ENCODE peak calls at places on chromosomes 7 and 10, in six cellular contexts. X, M, Z, Q, H and W are unnamed samples.

GRCh38 chr10:94423627-94424026 is 21.3 kb downstream of the TBC1D12 start:
- DNase-seq in Z (no peak), M (no peak), X (no peak), Q (no peak), H (no peak), W (no peak)

GRCh38 chr10:64396105-64396504 is 874.9 kb downstream of the REEP3 start:
- DNase-seq in X (no peak), Z (no peak), Q (no peak), M (no peak), H (no peak), W (no peak)

GRCh38 chr10:72292223-72292691 is 18.5 kb downstream of the DDIT4 start:
- DNase-seq in H (no peak), X (peak), M (no peak), Q (peak), Z (no peak), W (peak)

GRCh38 chr10:112919721-112920120 is 30.3 kb upstream of the TCF7L2 start:
- DNase-seq in M (no peak), X (no peak), H (no peak), Q (no peak), Z (no peak), W (no peak)

GRCh38 chr10:79273603-79274002 is 73.7 kb upstream of the PPIF start:
- DNase-seq in Q (no peak), H (no peak), Z (no peak), M (no peak), X (no peak), W (no peak)

GRCh38 chr7:7719235-7719634 is 828 bp upstream of the RPA3 start:
- DNase-seq in H (no peak), Z (peak), X (peak), M (peak), Q (peak), W (peak)

GRCh38 chr10:80443531-80443974 is 10.6 kb upstream of the TSPAN14 start:
- DNase-seq in Z (peak), H (no peak), X (no peak), M (peak), Q (no peak), W (no peak)

GRCh38 chr10:113199459-113199858 is 249.4 kb downstream of the TCF7L2 start:
- DNase-seq in Z (no peak), M (no peak), X (no peak), H (no peak), Q (no peak), W (no peak)

GRCh38 chr7:29988391-29989256 is 977 bp downstream of the SCRN1 start:
- DNase-seq in M (peak), H (no peak), Z (peak), Q (peak), X (peak), W (no peak)

GRCh38 chr10:49109669-49110335 is 5.5 kb downstream of the VSTM4 start:
- DNase-seq in Z (no peak), H (no peak), Q (no peak), X (no peak), M (no peak), W (no peak)

GRCh38 chr10:113867904-113868303 is 13.4 kb downstream of the NHLRC2 start:
- DNase-seq in Z (no peak), Q (no peak), H (no peak), X (no peak), M (no peak), W (no peak)

GRCh38 chr10:125124907-125125306 is 35.5 kb downstream of the CTBP2 start:
- DNase-seq in X (no peak), H (peak), M (no peak), Q (no peak), Z (no peak), W (no peak)

GRCh38 chr7:150999001-150999400 is 8.2 kb downstream of the NOS3 start:
- DNase-seq in Q (no peak), M (no peak), H (no peak), X (no peak), Z (no peak), W (no peak)

GRCh38 chr10:70319183-70319582 is 35.4 kb upstream of the NPFFR1 start:
- DNase-seq in Z (no peak), H (peak), X (no peak), Q (no peak), M (no peak), W (no peak)

GRCh38 chr10:105586451-105587098 is 945.5 kb downstream of the SORCS3 start:
- DNase-seq in X (no peak), Z (no peak), Q (no peak), H (no peak), M (no peak), W (no peak)

GRCh38 chr7:100803398-100804161 is 23.7 kb downstream of the EPHB4 start:
- DNase-seq in Q (peak), Z (no peak), M (peak), H (no peak), X (no peak), W (no peak)

GRCh38 chr7:75772081-75773077 is at the start of gene CCL26:
- DNase-seq in X (no peak), M (no peak), Q (no peak), Z (no peak), H (no peak), W (no peak)

GRCh38 chr10:95785942-95786669 is 30.1 kb downstream of the ENTPD1 start:
- DNase-seq in Z (no peak), Q (no peak), H (no peak), M (no peak), X (no peak), W (no peak)

GRCh38 chr7:10571759-10572158 is 401.9 kb upstream of the PHF14 start:
- DNase-seq in H (no peak), Z (no peak), M (no peak), X (no peak), Q (no peak), W (no peak)

GRCh38 chr10:89793649-89794254 is 92.4 kb downstream of the KIF20B start:
- DNase-seq in X (peak), Z (peak), M (peak), Q (peak), H (no peak), W (peak)

GRCh38 chr10:48649349-48649944 is 35.2 kb upstream of the WDFY4 start:
- DNase-seq in X (no peak), M (no peak), H (no peak), Q (no peak), Z (no peak), W (no peak)

GRCh38 chr10:11284291-11285085 is 266.8 kb downstream of the CELF2 start:
- DNase-seq in M (no peak), Q (no peak), X (no peak), H (no peak), Z (no peak), W (no peak)

GRCh38 chr7:99953649-99954048 is 22.2 kb downstream of the AZGP1 start:
- DNase-seq in H (no peak), M (no peak), Z (no peak), Q (no peak), X (no peak), W (no peak)

GRCh38 chr10:112467541-112468075 is 20.6 kb downstream of the VTI1A start:
- DNase-seq in H (no peak), M (no peak), Z (no peak), Q (no peak), X (no peak), W (no peak)